ENCODE peak calls at places on chromosomes 1 and 21, in eight cellular contexts. One of them, this sample, is unnamed.

GRCh38 chr1:201740086-201740541 is 88.8 kb upstream of the IPO9 start:
- DNase-seq in WTC11: peak; percentile 52
- DNase-seq in lower lobe of right lung: no peak
- DNase-seq in stimulated activated naive CD4-positive, alpha-beta T cell: peak; percentile 24
- DNase-seq in HEK293T: no peak
- DNase-seq in SK-MEL-5: no peak
- DNase-seq in spleen: no peak
- DNase-seq in tibial artery: no peak
- DNase-seq in this sample: no peak

GRCh38 chr1:7686301-7686850 is 84.7 kb upstream of the VAMP3 start:
- DNase-seq in WTC11: no peak
- DNase-seq in lower lobe of right lung: peak; percentile 39
- DNase-seq in HEK293T: no peak
- DNase-seq in spleen: peak; percentile 61
- DNase-seq in SK-MEL-5: no peak
- DNase-seq in tibial artery: no peak
- DNase-seq in stimulated activated naive CD4-positive, alpha-beta T cell: no peak
- DNase-seq in this sample: no peak

GRCh38 chr21:26659181-26659580 is 86.1 kb upstream of the CYYR1 start:
- DNase-seq in stimulated activated naive CD4-positive, alpha-beta T cell: no peak
- DNase-seq in HEK293T: no peak
- DNase-seq in spleen: no peak
- DNase-seq in lower lobe of right lung: no peak
- DNase-seq in SK-MEL-5: no peak
- DNase-seq in tibial artery: no peak
- DNase-seq in WTC11: no peak
- DNase-seq in this sample: no peak

GRCh38 chr1:210857724-210858123 is 276.2 kb downstream of the KCNH1 start:
- DNase-seq in SK-MEL-5: no peak
- DNase-seq in lower lobe of right lung: no peak
- DNase-seq in spleen: no peak
- DNase-seq in WTC11: no peak
- DNase-seq in HEK293T: no peak
- DNase-seq in stimulated activated naive CD4-positive, alpha-beta T cell: no peak
- DNase-seq in tibial artery: no peak
- DNase-seq in this sample: no peak

GRCh38 chr1:201299968-201300367 is 16.7 kb downstream of the PKP1 start:
- DNase-seq in lower lobe of right lung: peak; percentile 63
- DNase-seq in WTC11: no peak
- DNase-seq in stimulated activated naive CD4-positive, alpha-beta T cell: no peak
- DNase-seq in tibial artery: no peak
- DNase-seq in HEK293T: no peak
- DNase-seq in spleen: peak; percentile 53
- DNase-seq in SK-MEL-5: no peak
- DNase-seq in this sample: no peak

GRCh38 chr1:30758785-30759380 is 1.3 kb upstream of the LAPTM5 start:
- DNase-seq in SK-MEL-5: peak; percentile 44
- DNase-seq in lower lobe of right lung: no peak
- DNase-seq in stimulated activated naive CD4-positive, alpha-beta T cell: no peak
- DNase-seq in WTC11: no peak
- DNase-seq in tibial artery: no peak
- DNase-seq in HEK293T: peak; percentile 72
- DNase-seq in spleen: no peak
- DNase-seq in this sample: no peak

GRCh38 chr21:38955495-38955894 is 149.8 kb downstream of the ETS2 start:
- DNase-seq in HEK293T: no peak
- DNase-seq in spleen: no peak
- DNase-seq in WTC11: no peak
- DNase-seq in SK-MEL-5: no peak
- DNase-seq in lower lobe of right lung: no peak
- DNase-seq in stimulated activated naive CD4-positive, alpha-beta T cell: no peak
- DNase-seq in tibial artery: no peak
- DNase-seq in this sample: peak; percentile 77

GRCh38 chr1:89918794-89919155 is 76.1 kb upstream of the ZNF326 start:
- DNase-seq in HEK293T: no peak
- DNase-seq in stimulated activated naive CD4-positive, alpha-beta T cell: no peak
- DNase-seq in tibial artery: no peak
- DNase-seq in lower lobe of right lung: no peak
- DNase-seq in WTC11: no peak
- DNase-seq in spleen: no peak
- DNase-seq in SK-MEL-5: no peak
- DNase-seq in this sample: no peak

GRCh38 chr1:101781437-101781836 is 215.3 kb downstream of the OLFM3 start:
- DNase-seq in HEK293T: no peak
- DNase-seq in WTC11: no peak
- DNase-seq in lower lobe of right lung: no peak
- DNase-seq in SK-MEL-5: no peak
- DNase-seq in stimulated activated naive CD4-positive, alpha-beta T cell: no peak
- DNase-seq in tibial artery: no peak
- DNase-seq in spleen: no peak
- DNase-seq in this sample: no peak

GRCh38 chr1:29499101-29499650 is 262.9 kb downstream of the PTPRU start:
- DNase-seq in spleen: peak; percentile 43
- DNase-seq in stimulated activated naive CD4-positive, alpha-beta T cell: no peak
- DNase-seq in tibial artery: peak; percentile 44
- DNase-seq in SK-MEL-5: no peak
- DNase-seq in HEK293T: no peak
- DNase-seq in WTC11: no peak
- DNase-seq in lower lobe of right lung: no peak
- DNase-seq in this sample: no peak

GRCh38 chr1:32241011-32241763 is 5.8 kb upstream of the FAM167B start:
- DNase-seq in WTC11: peak; percentile 67
- DNase-seq in stimulated activated naive CD4-positive, alpha-beta T cell: peak; percentile 68
- DNase-seq in spleen: peak; percentile 85
- DNase-seq in SK-MEL-5: no peak
- DNase-seq in tibial artery: peak; percentile 85
- DNase-seq in lower lobe of right lung: peak; percentile 64
- DNase-seq in HEK293T: no peak
- DNase-seq in this sample: no peak

GRCh38 chr1:232722626-232723025 is 82.6 kb upstream of the MAP10 start:
- DNase-seq in lower lobe of right lung: no peak
- DNase-seq in SK-MEL-5: no peak
- DNase-seq in spleen: no peak
- DNase-seq in WTC11: no peak
- DNase-seq in stimulated activated naive CD4-positive, alpha-beta T cell: no peak
- DNase-seq in HEK293T: no peak
- DNase-seq in tibial artery: no peak
- DNase-seq in this sample: no peak

GRCh38 chr1:78333426-78334012 is 157.3 kb upstream of the PTGFR start:
- DNase-seq in WTC11: no peak
- DNase-seq in spleen: no peak
- DNase-seq in lower lobe of right lung: no peak
- DNase-seq in SK-MEL-5: peak; percentile 59
- DNase-seq in stimulated activated naive CD4-positive, alpha-beta T cell: no peak
- DNase-seq in tibial artery: no peak
- DNase-seq in HEK293T: peak; percentile 64
- DNase-seq in this sample: no peak

GRCh38 chr1:110606784-110607662 is 865 bp upstream of the KCNA2 start:
- DNase-seq in lower lobe of right lung: no peak
- DNase-seq in SK-MEL-5: no peak
- DNase-seq in spleen: no peak
- DNase-seq in WTC11: peak; percentile 31
- DNase-seq in tibial artery: no peak
- DNase-seq in HEK293T: peak; percentile 61
- DNase-seq in stimulated activated naive CD4-positive, alpha-beta T cell: peak; percentile 35
- DNase-seq in this sample: peak; percentile 62

GRCh38 chr21:44297525-44298290 is 2.1 kb upstream of the PFKL start:
- DNase-seq in WTC11: peak; percentile 88
- DNase-seq in spleen: peak; percentile 93
- DNase-seq in lower lobe of right lung: peak; percentile 90
- DNase-seq in SK-MEL-5: peak; percentile 78
- DNase-seq in stimulated activated naive CD4-positive, alpha-beta T cell: peak; percentile 64
- DNase-seq in HEK293T: peak; percentile 91
- DNase-seq in tibial artery: peak; percentile 91
- DNase-seq in this sample: peak; percentile 93

GRCh38 chr1:40924767-40925166 is 54.7 kb upstream of the CTPS1 start:
- DNase-seq in stimulated activated naive CD4-positive, alpha-beta T cell: no peak
- DNase-seq in tibial artery: no peak
- DNase-seq in spleen: no peak
- DNase-seq in SK-MEL-5: no peak
- DNase-seq in WTC11: no peak
- DNase-seq in HEK293T: no peak
- DNase-seq in lower lobe of right lung: no peak
- DNase-seq in this sample: no peak

GRCh38 chr1:114670083-114671010 is 498 bp upstream of the DENND2C start:
- DNase-seq in tibial artery: peak; percentile 97
- DNase-seq in spleen: peak; percentile 96
- DNase-seq in WTC11: peak; percentile 96
- DNase-seq in stimulated activated naive CD4-positive, alpha-beta T cell: peak; percentile 84
- DNase-seq in lower lobe of right lung: peak; percentile 95
- DNase-seq in SK-MEL-5: peak; percentile 82
- DNase-seq in HEK293T: peak; percentile 99
- DNase-seq in this sample: peak; percentile 97

GRCh38 chr21:42892582-42892930 is 553 bp upstream of the NDUFV3 start:
- DNase-seq in SK-MEL-5: no peak
- DNase-seq in WTC11: no peak
- DNase-seq in lower lobe of right lung: no peak
- DNase-seq in stimulated activated naive CD4-positive, alpha-beta T cell: no peak
- DNase-seq in spleen: no peak
- DNase-seq in HEK293T: no peak
- DNase-seq in tibial artery: no peak
- DNase-seq in this sample: no peak

GRCh38 chr1:98360864-98361263 is 300.7 kb upstream of the SNX7 start:
- DNase-seq in stimulated activated naive CD4-positive, alpha-beta T cell: no peak
- DNase-seq in WTC11: no peak
- DNase-seq in spleen: no peak
- DNase-seq in tibial artery: no peak
- DNase-seq in SK-MEL-5: no peak
- DNase-seq in HEK293T: no peak
- DNase-seq in lower lobe of right lung: no peak
- DNase-seq in this sample: no peak

GRCh38 chr1:119816407-119816806 is 5.1 kb upstream of the REG4 start:
- DNase-seq in tibial artery: no peak
- DNase-seq in stimulated activated naive CD4-positive, alpha-beta T cell: no peak
- DNase-seq in WTC11: no peak
- DNase-seq in HEK293T: no peak
- DNase-seq in spleen: no peak
- DNase-seq in lower lobe of right lung: no peak
- DNase-seq in SK-MEL-5: no peak
- DNase-seq in this sample: no peak

GRCh38 chr1:42266253-42267135 is 68.5 kb downstream of the FOXJ3 start:
- DNase-seq in HEK293T: no peak
- DNase-seq in spleen: no peak
- DNase-seq in SK-MEL-5: no peak
- DNase-seq in stimulated activated naive CD4-positive, alpha-beta T cell: no peak
- DNase-seq in lower lobe of right lung: no peak
- DNase-seq in tibial artery: no peak
- DNase-seq in WTC11: no peak
- DNase-seq in this sample: no peak

GRCh38 chr1:180213401-180214177 is 16.5 kb upstream of the LHX4 start:
- DNase-seq in SK-MEL-5: no peak
- DNase-seq in spleen: peak; percentile 72
- DNase-seq in HEK293T: no peak
- DNase-seq in tibial artery: peak; percentile 62
- DNase-seq in stimulated activated naive CD4-positive, alpha-beta T cell: peak; percentile 16
- DNase-seq in WTC11: peak; percentile 65
- DNase-seq in lower lobe of right lung: no peak
- DNase-seq in this sample: no peak

GRCh38 chr1:109687641-109688499 is at the start of gene GSTM1:
- DNase-seq in HEK293T: no peak
- DNase-seq in tibial artery: no peak
- DNase-seq in SK-MEL-5: no peak
- DNase-seq in stimulated activated naive CD4-positive, alpha-beta T cell: no peak
- DNase-seq in spleen: peak; percentile 93
- DNase-seq in lower lobe of right lung: no peak
- DNase-seq in WTC11: no peak
- DNase-seq in this sample: peak; percentile 96

GRCh38 chr1:92277105-92277504 is 21.7 kb downstream of the GLMN start:
- DNase-seq in spleen: no peak
- DNase-seq in SK-MEL-5: no peak
- DNase-seq in WTC11: no peak
- DNase-seq in lower lobe of right lung: no peak
- DNase-seq in HEK293T: no peak
- DNase-seq in stimulated activated naive CD4-positive, alpha-beta T cell: no peak
- DNase-seq in tibial artery: no peak
- DNase-seq in this sample: no peak

GRCh38 chr1:17588048-17588781 is 48.7 kb downstream of the ARHGEF10L start:
- DNase-seq in lower lobe of right lung: peak; percentile 61
- DNase-seq in stimulated activated naive CD4-positive, alpha-beta T cell: no peak
- DNase-seq in SK-MEL-5: peak; percentile 20
- DNase-seq in HEK293T: no peak
- DNase-seq in spleen: no peak
- DNase-seq in tibial artery: peak; percentile 94
- DNase-seq in WTC11: peak; percentile 56
- DNase-seq in this sample: peak; percentile 84